ENCODE peak calls at places on chromosomes 11 and 22, in nine cellular contexts. O is neural progenitor cell, K is mucosa of descending colon, P is upper lobe of right lung, F is brain microvascular endothelial cell, Q is GM23248, G is PC-3, N is IMR-90, C is neuronal stem cell. M is an unnamed sample.

GRCh38 chr11:100328626-100329340 is 358.3 kb upstream of the ARHGAP42 start:
- DNase-seq in G (peak; percentile 7), P (no peak), K (no peak), O (peak; percentile 11), Q (no peak), F (no peak), N (peak; percentile 7), C (no peak), M (no peak)

GRCh38 chr11:11588243-11588642 is 33.6 kb downstream of the GALNT18 start:
- DNase-seq in K (no peak), Q (no peak), N (no peak), C (no peak), O (no peak), P (no peak), G (peak; percentile 68), F (no peak), M (no peak)

GRCh38 chr11:65426839-65427690 is 4.5 kb downstream of the NEAT1 start:
- DNase-seq in O (no peak), Q (peak; percentile 91), K (no peak), C (no peak), G (peak; percentile 57), P (peak; percentile 70), N (peak; percentile 77), F (peak; percentile 61), M (peak; percentile 46)

GRCh38 chr22:26592368-26593015 is 2.6 kb upstream of the TPST2 start:
- DNase-seq in G (no peak), O (no peak), P (no peak), F (no peak), K (peak; percentile 67), N (no peak), C (no peak), Q (no peak), M (peak; percentile 40)

GRCh38 chr22:46111645-46112306 is 38.5 kb upstream of the PPARA start:
- DNase-seq in P (no peak), G (no peak), O (peak; percentile 28), F (no peak), N (no peak), K (no peak), C (no peak), Q (peak; percentile 59), M (no peak)

GRCh38 chr11:353315-353857 is 15.9 kb upstream of the B4GALNT4 start:
- DNase-seq in K (peak; percentile 80), G (peak; percentile 13), N (peak; percentile 77), C (no peak), Q (peak; percentile 92), P (peak; percentile 80), O (no peak), F (peak; percentile 57), M (no peak)

GRCh38 chr11:33984682-33985389 is 66.7 kb upstream of the CAPRIN1 start:
- DNase-seq in G (peak; percentile 24), C (no peak), Q (peak; percentile 36), N (no peak), F (no peak), P (no peak), O (no peak), K (no peak), M (no peak)

GRCh38 chr11:63834532-63835155 is 4.3 kb upstream of the MARK2 start:
- DNase-seq in P (no peak), O (no peak), N (no peak), G (no peak), C (no peak), K (no peak), F (no peak), Q (no peak), M (no peak)

GRCh38 chr11:60251485-60252207 is 8.7 kb upstream of the MS4A4E start:
- DNase-seq in K (no peak), P (no peak), Q (peak; percentile 1), N (no peak), F (peak; percentile 2), C (peak; percentile 45), G (peak; percentile 66), O (peak; percentile 63), M (no peak)

GRCh38 chr11:61486779-61487178 is 21.8 kb upstream of the LRRC10B start:
- DNase-seq in K (no peak), O (no peak), P (no peak), F (no peak), N (no peak), Q (peak; percentile 23), C (no peak), G (peak; percentile 84), M (no peak)

GRCh38 chr22:37401401-37401859 is 25.8 kb downstream of the ELFN2 start:
- DNase-seq in P (no peak), C (no peak), Q (peak; percentile 39), N (peak; percentile 23), G (no peak), O (no peak), K (no peak), F (no peak), M (no peak)

GRCh38 chr22:27452916-27453315 is 348.6 kb downstream of the MN1 start:
- DNase-seq in F (peak; percentile 47), Q (no peak), K (no peak), G (no peak), C (no peak), P (no peak), N (no peak), O (no peak), M (no peak)

GRCh38 chr22:41334951-41335635 is 33.8 kb downstream of the ZC3H7B start:
- DNase-seq in C (no peak), O (no peak), G (no peak), F (no peak), P (no peak), Q (no peak), N (no peak), K (no peak), M (no peak)

GRCh38 chr22:41334215-41334614 is 32.9 kb downstream of the ZC3H7B start:
- DNase-seq in N (no peak), O (no peak), G (no peak), C (no peak), Q (no peak), K (no peak), P (no peak), F (no peak), M (no peak)

GRCh38 chr22:41333806-41334205 is 32.5 kb downstream of the ZC3H7B start:
- DNase-seq in F (no peak), Q (no peak), K (no peak), C (no peak), O (no peak), N (no peak), P (no peak), G (no peak), M (no peak)

GRCh38 chr22:41330169-41330568 is 28.8 kb downstream of the ZC3H7B start:
- DNase-seq in P (no peak), Q (no peak), O (no peak), F (no peak), K (no peak), C (no peak), N (no peak), G (no peak), M (no peak)

GRCh38 chr22:41332217-41332616 is 30.9 kb downstream of the ZC3H7B start:
- DNase-seq in Q (no peak), K (no peak), P (no peak), N (no peak), C (no peak), O (no peak), F (no peak), G (no peak), M (no peak)
- H3K36me3 ChIP-seq in Q (peaks cover 28% of the 10 kb centered on the region), K (no peaks in the 10 kb centered on the region), P (peaks cover 65% of the 10 kb centered on the region), N (peaks cover 74% of the 10 kb centered on the region), C (peaks cover 46% of the 10 kb centered on the region), O (no peaks in the 10 kb centered on the region), F (peaks cover 50% of the 10 kb centered on the region), G (peaks cover 6% of the 10 kb centered on the region), M (peaks cover 42% of the 10 kb centered on the region)

GRCh38 chr11:134882141-134882540 is 470.1 kb upstream of the B3GAT1 start:
- DNase-seq in F (no peak), G (no peak), O (no peak), K (no peak), Q (no peak), C (no peak), N (no peak), P (no peak), M (no peak)
- H3K36me3 ChIP-seq in F (no peaks in the 10 kb centered on the region), G (no peaks in the 10 kb centered on the region), O (no peaks in the 10 kb centered on the region), K (no peaks in the 10 kb centered on the region), Q (no peaks in the 10 kb centered on the region), C (no peaks in the 10 kb centered on the region), N (no peaks in the 10 kb centered on the region), P (no peaks in the 10 kb centered on the region), M (no peaks in the 10 kb centered on the region)

GRCh38 chr11:74157169-74157568 is 13.6 kb downstream of the C2CD3 start:
- DNase-seq in N (peak; percentile 55), P (no peak), K (no peak), G (peak; percentile 81), O (no peak), Q (peak; percentile 41), F (no peak), C (no peak), M (no peak)

GRCh38 chr11:74159642-74160041 is 11.2 kb downstream of the C2CD3 start:
- DNase-seq in K (no peak), C (no peak), O (no peak), Q (no peak), N (peak; percentile 29), P (no peak), G (no peak), F (no peak), M (no peak)

GRCh38 chr11:74168838-74169237 is 2.0 kb downstream of the C2CD3 start:
- DNase-seq in N (no peak), F (no peak), G (no peak), Q (no peak), O (no peak), C (no peak), K (no peak), P (no peak), M (no peak)

DNA sequence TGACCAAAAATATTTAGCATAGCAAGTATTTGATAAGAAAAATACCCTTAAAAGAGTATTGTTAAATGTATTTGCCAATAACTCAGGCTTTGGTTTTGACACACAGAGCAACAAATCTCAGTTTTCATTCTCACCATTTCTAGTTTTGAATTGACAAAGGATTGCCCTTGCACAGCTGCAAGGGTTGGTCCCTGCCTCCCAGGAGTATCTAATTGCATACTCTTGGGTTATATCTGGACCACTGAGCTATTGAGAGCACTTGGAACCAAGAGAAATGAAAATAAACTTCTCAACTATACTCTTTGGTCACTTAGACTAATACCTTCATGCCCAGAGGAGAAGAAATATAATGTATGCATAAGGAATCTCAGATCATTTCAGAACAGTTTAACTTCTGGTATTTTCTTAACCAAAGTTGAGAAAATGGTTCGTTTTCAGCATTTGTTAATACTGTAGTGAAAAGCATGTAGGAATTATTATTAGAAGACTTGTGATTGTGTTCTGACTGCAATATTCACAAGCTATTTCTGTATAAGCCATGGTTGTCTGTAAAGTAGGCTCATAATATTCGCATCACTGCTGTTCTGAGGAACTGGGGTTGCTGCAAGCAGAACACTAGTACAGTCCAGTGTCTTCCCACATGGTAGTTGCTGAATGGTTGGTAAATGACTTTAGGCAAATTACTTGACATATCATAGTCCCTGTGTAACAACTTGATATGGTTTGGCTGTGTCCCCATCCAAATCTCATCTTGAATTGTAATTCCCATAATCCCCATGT is 7.9 kb downstream of the C2CD3 start:
- DNase-seq in O (no peak), G (no peak), N (no peak), C (no peak), P (no peak), F (no peak), K (no peak), Q (no peak), M (no peak)
- H3K36me3 ChIP-seq in O (peaks cover 18% of the 10 kb centered on the region), G (peaks cover 33% of the 10 kb centered on the region), N (peaks cover 9% of the 10 kb centered on the region), C (peaks cover 7% of the 10 kb centered on the region), P (peaks cover 42% of the 10 kb centered on the region), F (peaks cover 9% of the 10 kb centered on the region), K (no peaks in the 10 kb centered on the region), Q (peaks cover 15% of the 10 kb centered on the region), M (peaks cover 47% of the 10 kb centered on the region)

DNA sequence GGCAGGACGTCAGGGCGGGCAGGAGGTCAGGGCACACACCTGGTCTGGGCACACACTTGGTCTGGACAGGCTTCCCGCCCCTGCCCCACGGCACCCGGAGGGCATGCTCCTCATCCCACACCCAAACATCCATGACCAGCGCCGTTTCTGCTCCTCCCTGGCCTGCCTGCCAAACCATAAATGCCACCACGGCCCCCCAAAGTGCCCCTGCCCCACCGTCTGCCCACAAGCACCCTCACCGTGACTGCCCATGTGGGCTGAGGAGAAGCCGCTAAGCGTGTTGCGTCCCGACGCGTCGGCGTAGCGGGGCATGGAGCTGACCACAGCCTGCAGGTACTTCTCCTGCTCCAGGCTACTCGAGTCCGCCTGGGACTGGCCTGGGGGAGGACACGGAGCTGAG is 15.8 kb downstream of the SBF1 start:
- DNase-seq in O (no peak), Q (no peak), P (no peak), C (no peak), N (no peak), F (no peak), K (no peak), G (no peak), M (no peak)
- H3K36me3 ChIP-seq in O (no peaks in the 10 kb centered on the region), Q (no peaks in the 10 kb centered on the region), P (peaks cover 97% of the 10 kb centered on the region), C (peaks cover 78% of the 10 kb centered on the region), N (peaks cover 91% of the 10 kb centered on the region), F (peaks cover 75% of the 10 kb centered on the region), K (peaks cover 17% of the 10 kb centered on the region), G (no peaks in the 10 kb centered on the region), M (peaks cover 92% of the 10 kb centered on the region)